ENCODE peak calls at places on chromosomes 1 and 21, in four cellular contexts. One of them, this sample, is unnamed.

GRCh38 chr1:206986402-206986801 is 16.1 kb upstream of the FCAMR start:
- DNase-seq in foreskin keratinocyte: no peak
- DNase-seq in PC-3: no peak
- DNase-seq in NCI-H2171: no peak
- DNase-seq in this sample: no peak

GRCh38 chr21:37281993-37282392 is 14.9 kb upstream of the VPS26C start:
- DNase-seq in foreskin keratinocyte: no peak
- DNase-seq in PC-3: no peak
- DNase-seq in NCI-H2171: peak
- DNase-seq in this sample: no peak

GRCh38 chr1:62433861-62434611 is 2.8 kb upstream of the USP1 start:
- DNase-seq in foreskin keratinocyte: no peak
- DNase-seq in PC-3: peak
- DNase-seq in NCI-H2171: no peak
- DNase-seq in this sample: no peak

GRCh38 chr1:197210426-197210825 is 57.6 kb upstream of the CRB1 start:
- DNase-seq in NCI-H2171: no peak
- DNase-seq in PC-3: no peak
- DNase-seq in foreskin keratinocyte: peak
- DNase-seq in this sample: no peak

GRCh38 chr1:176206006-176206960 is 803 bp downstream of the COP1 start:
- DNase-seq in NCI-H2171: peak
- DNase-seq in PC-3: peak
- DNase-seq in foreskin keratinocyte: peak
- DNase-seq in this sample: peak

GRCh38 chr1:107689157-107689556 is 275.8 kb downstream of the VAV3 start:
- DNase-seq in NCI-H2171: no peak
- DNase-seq in foreskin keratinocyte: peak
- DNase-seq in PC-3: peak
- DNase-seq in this sample: no peak

GRCh38 chr1:19450811-19451564 is 34.4 kb downstream of the CAPZB start:
- DNase-seq in foreskin keratinocyte: peak
- DNase-seq in NCI-H2171: peak
- DNase-seq in PC-3: peak
- DNase-seq in this sample: no peak

GRCh38 chr1:5887436-5888290 is 104.6 kb downstream of the NPHP4 start:
- DNase-seq in PC-3: no peak
- DNase-seq in NCI-H2171: no peak
- DNase-seq in foreskin keratinocyte: no peak
- DNase-seq in this sample: no peak

GRCh38 chr1:43887748-43888147 is 45.9 kb upstream of the ARTN start:
- DNase-seq in NCI-H2171: no peak
- DNase-seq in PC-3: peak
- DNase-seq in foreskin keratinocyte: peak
- DNase-seq in this sample: no peak

GRCh38 chr1:179813626-179814351 is 63.8 kb downstream of the TOR1AIP2 start:
- DNase-seq in NCI-H2171: no peak
- DNase-seq in PC-3: no peak
- DNase-seq in foreskin keratinocyte: no peak
- DNase-seq in this sample: no peak

GRCh38 chr1:2049517-2050481 is at the start of gene PRKCZ:
- DNase-seq in PC-3: peak
- DNase-seq in NCI-H2171: peak
- DNase-seq in foreskin keratinocyte: peak
- DNase-seq in this sample: peak

GRCh38 chr1:115076384-115076906 is 12.9 kb downstream of the TSPAN2 start:
- DNase-seq in PC-3: no peak
- DNase-seq in NCI-H2171: no peak
- DNase-seq in foreskin keratinocyte: no peak
- DNase-seq in this sample: no peak

GRCh38 chr1:75124510-75124909 is 9.7 kb upstream of the LHX8 start:
- DNase-seq in NCI-H2171: no peak
- DNase-seq in foreskin keratinocyte: no peak
- DNase-seq in PC-3: no peak
- DNase-seq in this sample: no peak

GRCh38 chr1:100306735-100307313 is 40.8 kb downstream of the RTCA start:
- DNase-seq in NCI-H2171: no peak
- DNase-seq in foreskin keratinocyte: no peak
- DNase-seq in PC-3: no peak
- DNase-seq in this sample: no peak

GRCh38 chr1:112954059-112954458 is 1.9 kb downstream of the SLC16A1 start:
- DNase-seq in NCI-H2171: no peak
- DNase-seq in foreskin keratinocyte: no peak
- DNase-seq in PC-3: no peak
- DNase-seq in this sample: no peak

GRCh38 chr1:187682112-187682511 is 853.4 kb downstream of the PLA2G4A start:
- DNase-seq in PC-3: no peak
- DNase-seq in NCI-H2171: no peak
- DNase-seq in foreskin keratinocyte: no peak
- DNase-seq in this sample: no peak